ENCODE peak calls at places on chromosomes 4 and X, in eight cellular contexts. M, C, X, R, D, E, U and V are unnamed samples.

GRCh38 chr4:103099691-103100392 is at the start of gene BDH2:
- DNase-seq in M (peak), C (peak), X (peak), R (no peak), D (peak), E (peak), U (peak), V (peak)

GRCh38 chr4:110071466-110071865 is 126.9 kb downstream of the ELOVL6 start:
- DNase-seq in M (peak), C (no peak), X (no peak), R (no peak), D (no peak), E (no peak), U (no peak), V (peak)

GRCh38 chrX:43909159-43909558 is 26.9 kb upstream of the MAOB start:
- DNase-seq in M (no peak), C (no peak), X (no peak), R (no peak), D (no peak), E (no peak), U (no peak), V (no peak)

GRCh38 chr4:158033416-158033863 is 139.4 kb downstream of the GASK1B start:
- DNase-seq in M (no peak), C (no peak), X (no peak), R (no peak), D (peak), E (no peak), U (no peak), V (no peak)

GRCh38 chr4:151921371-151921770 is 160.6 kb upstream of the GATB start:
- DNase-seq in M (no peak), C (no peak), X (no peak), R (no peak), D (peak), E (no peak), U (no peak), V (no peak)

GRCh38 chrX:150767475-150768131 is 74.4 kb downstream of the MTMR1 start:
- DNase-seq in M (no peak), C (no peak), X (no peak), R (no peak), D (peak), E (no peak), U (no peak), V (peak)

GRCh38 chrX:15505104-15505503 is 4.5 kb downstream of the BMX start:
- DNase-seq in M (no peak), C (no peak), X (no peak), R (no peak), D (no peak), E (no peak), U (no peak), V (no peak)

GRCh38 chrX:41475611-41476241 is 28.6 kb downstream of the NYX start:
- DNase-seq in M (peak), C (no peak), X (no peak), R (no peak), D (no peak), E (no peak), U (no peak), V (no peak)

GRCh38 chrX:85107407-85107806 is 103.7 kb downstream of the APOOL start:
- DNase-seq in M (no peak), C (no peak), X (no peak), R (no peak), D (peak), E (no peak), U (no peak), V (no peak)

GRCh38 chrX:107117993-107118321 is 665 bp downstream of the RBM41 start:
- DNase-seq in M (no peak), C (no peak), X (no peak), R (no peak), D (no peak), E (no peak), U (no peak), V (no peak)

GRCh38 chr4:148112231-148112982 is 329.8 kb downstream of the NR3C2 start:
- DNase-seq in M (no peak), C (no peak), X (no peak), R (no peak), D (peak), E (no peak), U (no peak), V (no peak)

GRCh38 chr4:4590496-4590895 is 48.6 kb upstream of the STX18 start:
- DNase-seq in M (no peak), C (no peak), X (no peak), R (no peak), D (peak), E (no peak), U (no peak), V (no peak)